ENCODE peak calls at places on chromosomes 13 and 19, in six cellular contexts. J is naive thymus-derived CD8-positive, alpha-beta T cell; K is stimulated activated naive B cell treated with anti-CD40 and anti-IgM and Interleukin-4, amounts not matched to agents 10 μg/mL and 1 μg/mL and 100 μg/mL, for 72 hours; A is NCI-H82; Y is T-helper 22 cell; R is T-helper 9 cell. B is an unnamed sample.

GRCh38 chr19:3981736-3982681 is 3.3 kb downstream of the EEF2 start:
- DNase-seq in J (no peak), K (no peak), A (no peak), Y (no peak), R (no peak), B (no peak)

GRCh38 chr13:110920038-110920437 is 5.2 kb upstream of the ANKRD10 start:
- DNase-seq in J (no peak), K (no peak), A (no peak), Y (no peak), R (no peak), B (no peak)

GRCh38 chr19:42412223-42412622 is 15.0 kb downstream of the LIPE start:
- DNase-seq in J (no peak), K (no peak), A (peak), Y (no peak), R (no peak), B (no peak)

GRCh38 chr13:109644069-109644750 is 142.2 kb downstream of the IRS2 start:
- DNase-seq in J (no peak), K (no peak), A (no peak), Y (no peak), R (no peak), B (no peak)

GRCh38 chr19:45814166-45814780 is 835 bp downstream of the RSPH6A start:
- DNase-seq in J (no peak), K (no peak), A (no peak), Y (no peak), R (no peak), B (no peak)

GRCh38 chr19:33781996-33782395 is 14.7 kb upstream of the KCTD15 start:
- DNase-seq in J (no peak), K (no peak), A (peak), Y (no peak), R (no peak), B (no peak)

GRCh38 chr19:49565261-49565660 is 15.1 kb downstream of the NOSIP start:
- DNase-seq in J (peak), K (no peak), A (no peak), Y (no peak), R (no peak), B (no peak)

GRCh38 chr19:28961772-28962500 is 251.0 kb downstream of the UQCRFS1 start:
- DNase-seq in J (no peak), K (no peak), A (no peak), Y (no peak), R (no peak), B (no peak)

GRCh38 chr19:58350001-58350801 is 3.1 kb downstream of the A1BG start:
- DNase-seq in J (no peak), K (no peak), A (no peak), Y (no peak), R (no peak), B (no peak)

GRCh38 chr19:4064551-4065260 is 2.0 kb downstream of the ZBTB7A start:
- DNase-seq in J (peak), K (no peak), A (peak), Y (peak), R (peak), B (peak)

GRCh38 chr19:45187421-45188100 is 9.0 kb downstream of the BLOC1S3 start:
- DNase-seq in J (peak), K (no peak), A (peak), Y (no peak), R (no peak), B (peak)

GRCh38 chr19:56841194-56841546 is 644 bp upstream of the PEG3 start:
- DNase-seq in J (no peak), K (no peak), A (no peak), Y (no peak), R (no peak), B (no peak)

GRCh38 chr13:76882431-76882830 is 3.8 kb downstream of the KCTD12 start:
- DNase-seq in J (no peak), K (no peak), A (peak), Y (no peak), R (no peak), B (no peak)

GRCh38 chr13:73714522-73714921 is 419.7 kb downstream of the KLF12 start:
- DNase-seq in J (no peak), K (no peak), A (no peak), Y (no peak), R (no peak), B (no peak)

GRCh38 chr19:4524808-4525562 is 6.7 kb upstream of the PLIN4 start:
- DNase-seq in J (peak), K (peak), A (peak), Y (no peak), R (peak), B (peak)

GRCh38 chr13:96898855-96899254 is 95.4 kb downstream of the OXGR1 start:
- DNase-seq in J (no peak), K (no peak), A (peak), Y (no peak), R (no peak), B (no peak)

GRCh38 chr19:39199025-39199424 is 2.3 kb downstream of the NCCRP1 start:
- DNase-seq in J (no peak), K (no peak), A (peak), Y (no peak), R (no peak), B (no peak)

GRCh38 chr13:79688741-79689140 is 207.8 kb downstream of the NDFIP2 start:
- DNase-seq in J (no peak), K (no peak), A (no peak), Y (no peak), R (no peak), B (no peak)

GRCh38 chr19:52171321-52172169 is at the start of gene ZNF836:
- DNase-seq in J (peak), K (peak), A (peak), Y (peak), R (peak), B (peak)

GRCh38 chr13:23630349-23631093 is 60.3 kb downstream of the TNFRSF19 start:
- DNase-seq in J (no peak), K (no peak), A (peak), Y (no peak), R (no peak), B (no peak)

GRCh38 chr19:10292789-10293636 is 3.3 kb downstream of the ICAM5 start:
- DNase-seq in J (no peak), K (no peak), A (peak), Y (no peak), R (no peak), B (no peak)

GRCh38 chr13:89695343-89696257 is 1651.9 kb upstream of the MIR17HG start:
- DNase-seq in J (no peak), K (no peak), A (peak), Y (no peak), R (no peak), B (no peak)

GRCh38 chr13:74039667-74040066 is 94.5 kb downstream of the KLF12 start:
- DNase-seq in J (no peak), K (no peak), A (no peak), Y (no peak), R (no peak), B (no peak)

GRCh38 chr13:99062593-99062992 is 84.7 kb upstream of the DOCK9 start:
- DNase-seq in J (no peak), K (no peak), A (no peak), Y (no peak), R (no peak), B (no peak)

GRCh38 chr19:35355851-35356460 is 2.3 kb upstream of the FFAR3 start:
- DNase-seq in J (no peak), K (no peak), A (no peak), Y (no peak), R (no peak), B (no peak)

GRCh38 chr13:106471957-106472543 is 63.4 kb downstream of the EFNB2 start:
- DNase-seq in J (no peak), K (no peak), A (peak), Y (no peak), R (no peak), B (no peak)